ENCODE peak calls at places on chromosomes 4 and X, in seven cellular contexts. V is MCF 10A, S is cardiac muscle cell, R is neural crest cell, Y is lower lobe of right lung, G is HFFc6, T is lung. A is an unnamed sample.

GRCh38 chrX:115030635-115031034 is 13.2 kb upstream of the IL13RA2 start:
- DNase-seq in V (peak; percentile 68), S (no peak), R (no peak), Y (no peak), G (no peak), T (no peak), A (no peak)

GRCh38 chr4:663438-664428 is 10.3 kb downstream of the ATP5ME start:
- DNase-seq in V (no peak), S (peak; percentile 89), R (no peak), Y (peak; percentile 86), G (no peak), T (peak; percentile 65), A (no peak)

GRCh38 chr4:112073201-112073600 is 72.1 kb upstream of the FAM241A start:
- DNase-seq in V (no peak), S (no peak), R (no peak), Y (no peak), G (no peak), T (no peak), A (no peak)

GRCh38 chrX:137362583-137362982 is 203.3 kb upstream of the ZIC3 start:
- DNase-seq in V (no peak), S (no peak), R (no peak), Y (no peak), G (no peak), T (no peak), A (no peak)

GRCh38 chr4:53821179-53821851 is 230.0 kb upstream of the LNX1 start:
- DNase-seq in V (no peak), S (no peak), R (no peak), Y (no peak), G (no peak), T (no peak), A (no peak)

GRCh38 chr4:93466440-93466839 is 362.1 kb upstream of the ATOH1 start:
- DNase-seq in V (no peak), S (peak; percentile 26), R (no peak), Y (no peak), G (no peak), T (no peak), A (no peak)

GRCh38 chr4:42709392-42710065 is 52.6 kb upstream of the ATP8A1 start:
- DNase-seq in V (no peak), S (no peak), R (no peak), Y (no peak), G (no peak), T (no peak), A (no peak)

GRCh38 chr4:103786014-103786413 is 66.2 kb upstream of the TACR3 start:
- DNase-seq in V (peak; percentile 64), S (peak; percentile 48), R (no peak), Y (no peak), G (peak; percentile 49), T (no peak), A (peak; percentile 4)

GRCh38 chr4:94112644-94113043 is 95.0 kb upstream of the SMARCAD1 start:
- DNase-seq in V (no peak), S (no peak), R (no peak), Y (no peak), G (no peak), T (no peak), A (no peak)

GRCh38 chr4:143354990-143355389 is 18.3 kb downstream of the GAB1 start:
- DNase-seq in V (no peak), S (no peak), R (no peak), Y (no peak), G (no peak), T (no peak), A (no peak)

GRCh38 chrX:153732406-153732805 is 7.8 kb downstream of the ABCD1 start:
- DNase-seq in V (peak; percentile 71), S (no peak), R (no peak), Y (no peak), G (no peak), T (no peak), A (no peak)

GRCh38 chr4:158410272-158410671 is 111.4 kb upstream of the RXFP1 start:
- DNase-seq in V (peak; percentile 44), S (no peak), R (no peak), Y (no peak), G (peak; percentile 6), T (no peak), A (no peak)

GRCh38 chr4:142567199-142567598 is 278.9 kb downstream of the INPP4B start:
- DNase-seq in V (no peak), S (peak; percentile 20), R (no peak), Y (no peak), G (no peak), T (no peak), A (no peak)

GRCh38 chrX:46737462-46737861 is 21.5 kb downstream of the SLC9A7 start:
- DNase-seq in V (peak; percentile 18), S (no peak), R (no peak), Y (no peak), G (peak; percentile 41), T (no peak), A (no peak)

DNA sequence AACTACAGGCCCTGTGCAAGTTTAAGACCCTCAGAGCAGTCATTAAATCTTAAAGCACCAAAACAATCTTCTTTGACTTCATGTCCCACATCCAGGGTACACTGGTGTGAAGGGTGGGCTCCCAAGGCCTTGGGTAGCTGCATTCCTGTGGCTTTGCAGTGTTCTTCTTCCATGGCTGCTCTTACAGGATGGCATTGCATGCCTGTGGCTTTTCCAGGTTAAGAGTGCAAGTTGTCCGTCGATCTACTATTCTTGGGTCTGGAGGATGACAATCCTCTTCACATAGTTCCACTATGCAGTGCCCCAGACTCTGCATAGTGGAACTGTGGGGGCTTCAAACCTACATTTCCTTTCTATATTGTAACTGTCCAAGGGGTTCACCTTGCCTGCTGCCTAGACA is 494.5 kb downstream of the CFAP47 start:
- DNase-seq in V (no peak), S (no peak), R (no peak), Y (no peak), G (no peak), T (no peak), A (no peak)
- TF ChIP-seq CTCF in V (no peak), S (no peak), R (no peak), Y (no peak), G (no peak), T (no peak), A (no peak)

GRCh38 chrX:134373736-134374135 is 86.2 kb upstream of the HPRT1 start:
- DNase-seq in V (peak; percentile 6), S (peak; percentile 12), R (no peak), Y (no peak), G (no peak), T (no peak), A (no peak)

GRCh38 chrX:134374910-134375309 is 85.1 kb upstream of the HPRT1 start:
- DNase-seq in V (no peak), S (no peak), R (no peak), Y (no peak), G (peak; percentile 18), T (no peak), A (no peak)

GRCh38 chrX:134374294-134374693 is 85.7 kb upstream of the HPRT1 start:
- DNase-seq in V (peak; percentile 27), S (no peak), R (no peak), Y (no peak), G (no peak), T (no peak), A (no peak)

GRCh38 chrX:134375691-134376090 is 84.3 kb upstream of the HPRT1 start:
- DNase-seq in V (no peak), S (no peak), R (no peak), Y (no peak), G (no peak), T (no peak), A (no peak)

GRCh38 chrX:134377537-134377936 is 82.4 kb upstream of the HPRT1 start:
- DNase-seq in V (peak; percentile 61), S (peak; percentile 73), R (no peak), Y (no peak), G (peak; percentile 49), T (no peak), A (no peak)
- TF ChIP-seq CTCF in V (peak; percentile 20), S (peak; percentile 44), R (peak; percentile 46), Y (peak; percentile 9), G (peak; percentile 66), T (no peak), A (peak; percentile 24)

GRCh38 chrX:76538860-76539259 is 111.3 kb downstream of the MAGEE1 start:
- DNase-seq in V (no peak), S (no peak), R (no peak), Y (no peak), G (no peak), T (no peak), A (no peak)
- TF ChIP-seq CTCF in V (no peak), S (no peak), R (no peak), Y (no peak), G (no peak), T (no peak), A (no peak)

GRCh38 chr4:136687118-136687517 is 845.2 kb downstream of the PCDH18 start:
- DNase-seq in V (no peak), S (no peak), R (no peak), Y (no peak), G (no peak), T (no peak), A (no peak)
- TF ChIP-seq CTCF in V (no peak), S (peak; percentile 31), R (no peak), Y (no peak), G (no peak), T (no peak), A (no peak)

DNA sequence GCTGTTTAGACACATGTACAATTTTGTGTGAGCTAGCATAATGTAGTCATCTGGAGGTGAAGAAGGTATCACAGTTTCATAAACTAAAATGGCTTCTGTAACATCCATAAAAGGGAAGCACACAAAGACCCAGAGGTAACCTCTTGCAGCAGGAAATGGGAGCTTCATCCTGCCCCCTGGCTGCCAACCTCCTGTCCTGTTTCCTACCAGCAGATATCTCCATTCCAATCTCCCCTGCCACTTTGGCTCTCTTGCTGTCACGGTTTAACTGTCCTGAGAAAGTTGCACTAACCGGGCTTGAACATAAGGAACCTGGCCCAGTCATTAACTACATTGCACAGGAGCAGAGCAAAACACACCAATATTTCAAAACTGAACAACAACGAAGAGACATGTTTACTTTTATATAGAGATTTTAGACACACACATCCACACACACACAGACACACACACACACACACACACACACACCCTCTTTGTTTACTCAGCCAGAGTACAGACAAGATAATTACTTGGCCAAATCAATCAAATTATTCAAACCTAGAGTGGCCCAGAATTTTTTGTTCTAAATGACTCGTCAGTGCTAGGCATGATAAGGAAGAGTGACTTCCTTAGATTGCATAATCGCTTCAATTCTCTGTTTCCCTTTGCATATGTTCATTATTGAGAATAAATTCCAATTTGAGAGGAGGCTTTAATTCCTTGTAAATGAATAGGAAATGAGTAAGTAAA is 24.2 kb downstream of the MID2 start:
- DNase-seq in V (peak; percentile 11), S (no peak), R (no peak), Y (no peak), G (no peak), T (no peak), A (no peak)
- TF ChIP-seq CTCF in V (no peak), S (no peak), R (no peak), Y (peak; percentile 23), G (no peak), T (no peak), A (peak; percentile 16)

A was measured in HFF-Myc.